ENCODE peak calls at places on chromosome 5, in ten cellular contexts. T is body of pancreas, K is stomach, Q is breast epithelium, C is tibial nerve, J is A549, Y is spleen, U is HCT116, A is GM12878, D is HepG2. F is an unnamed sample.

GRCh38 chr5:1188464-1188863 is 12.9 kb upstream of the SLC6A19 start:
- DNase-seq in Q (no peak), D (no peak), U (no peak), C (no peak), J (no peak), A (no peak), K (no peak), Y (no peak), T (peak), F (no peak)

GRCh38 chr5:24272735-24273134 is 372.0 kb downstream of the CDH10 start:
- DNase-seq in Y (no peak), C (no peak), K (no peak), T (no peak), A (no peak), D (no peak), Q (no peak), U (no peak), J (no peak), F (no peak)

GRCh38 chr5:95283761-95284511 is 958 bp downstream of the MCTP1 start:
- DNase-seq in Q (no peak), U (no peak), K (peak), Y (peak), T (peak), C (no peak), D (no peak), A (no peak), J (peak), F (no peak)

GRCh38 chr5:150176745-150177485 is 10.3 kb downstream of the CDX1 start:
- DNase-seq in C (no peak), Y (no peak), T (no peak), U (no peak), K (no peak), J (no peak), D (no peak), A (no peak), Q (no peak), F (no peak)

GRCh38 chr5:135493406-135494180 is 41.4 kb upstream of the TIFAB start:
- DNase-seq in Q (peak), A (no peak), U (peak), C (peak), J (peak), K (no peak), Y (no peak), T (no peak), D (no peak), F (no peak)

GRCh38 chr5:145680169-145680568 is 155.0 kb downstream of the PRELID2 start:
- DNase-seq in C (no peak), T (no peak), A (no peak), D (no peak), K (no peak), J (no peak), U (no peak), Q (no peak), Y (no peak), F (no peak)

GRCh38 chr5:134525687-134526482 is 415 bp downstream of the JADE2 start:
- DNase-seq in U (no peak), Q (peak), K (peak), A (no peak), D (peak), Y (peak), T (peak), C (peak), J (peak), F (peak)

GRCh38 chr5:109455598-109456096 is 45.9 kb upstream of the PJA2 start:
- DNase-seq in Q (peak), U (peak), C (peak), K (no peak), Y (no peak), T (peak), J (peak), D (peak), A (peak), F (peak)

GRCh38 chr5:133163839-133164238 is 112.0 kb downstream of the HSPA4 start:
- DNase-seq in U (no peak), K (no peak), A (no peak), Y (no peak), D (no peak), J (no peak), C (no peak), T (no peak), Q (no peak), F (no peak)

GRCh38 chr5:146794326-146795029 is 84.1 kb downstream of the PPP2R2B start:
- DNase-seq in U (no peak), J (no peak), Y (no peak), Q (no peak), K (no peak), D (no peak), T (no peak), A (no peak), C (no peak), F (no peak)

GRCh38 chr5:71816307-71816706 is 97.2 kb downstream of the CARTPT start:
- DNase-seq in T (no peak), A (no peak), Q (peak), C (no peak), Y (no peak), D (no peak), K (no peak), J (no peak), U (no peak), F (no peak)

GRCh38 chr5:84213861-84214260 is 170.8 kb downstream of the EDIL3 start:
- DNase-seq in T (no peak), C (no peak), D (no peak), A (no peak), Y (no peak), J (no peak), Q (no peak), K (no peak), U (no peak), F (no peak)

GRCh38 chr5:83562817-83563557 is 91.4 kb downstream of the VCAN start:
- DNase-seq in A (no peak), C (peak), Q (no peak), D (peak), J (no peak), K (no peak), U (no peak), T (no peak), Y (no peak), F (no peak)

GRCh38 chr5:80931423-80931822 is 28.7 kb upstream of the RASGRF2 start:
- DNase-seq in J (no peak), A (no peak), D (no peak), T (no peak), K (no peak), Q (no peak), Y (no peak), C (no peak), U (no peak), F (no peak)

DNA sequence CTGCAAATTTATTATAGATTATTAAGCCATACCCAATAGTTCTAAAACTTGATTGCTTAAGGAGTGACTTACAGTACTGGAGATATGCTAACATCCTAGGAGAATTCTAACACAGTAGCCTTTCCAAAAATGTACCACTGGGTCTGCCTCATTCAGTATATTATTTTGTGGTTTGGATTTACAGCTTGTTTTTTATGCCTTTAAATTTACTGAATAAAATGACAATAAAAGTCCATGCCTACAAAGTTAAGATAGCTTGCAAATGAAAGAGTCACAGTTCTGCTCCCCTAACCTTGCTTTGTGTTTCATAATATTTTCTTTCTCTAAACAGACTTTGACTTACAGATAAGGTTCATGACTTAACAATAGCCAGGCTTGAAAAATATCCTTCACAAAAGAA is 951.0 kb upstream of the NUDT12 start:
- DNase-seq in T (no peak), K (no peak), A (no peak), D (no peak), U (peak), Q (no peak), J (no peak), C (no peak), Y (no peak), F (no peak)
- H3K4me3 ChIP-seq in T (no peak), K (no peak), A (no peak), D (no peak), U (peak), Q (no peak), J (no peak), C (no peak), Y (no peak), F (no peak)

DNA sequence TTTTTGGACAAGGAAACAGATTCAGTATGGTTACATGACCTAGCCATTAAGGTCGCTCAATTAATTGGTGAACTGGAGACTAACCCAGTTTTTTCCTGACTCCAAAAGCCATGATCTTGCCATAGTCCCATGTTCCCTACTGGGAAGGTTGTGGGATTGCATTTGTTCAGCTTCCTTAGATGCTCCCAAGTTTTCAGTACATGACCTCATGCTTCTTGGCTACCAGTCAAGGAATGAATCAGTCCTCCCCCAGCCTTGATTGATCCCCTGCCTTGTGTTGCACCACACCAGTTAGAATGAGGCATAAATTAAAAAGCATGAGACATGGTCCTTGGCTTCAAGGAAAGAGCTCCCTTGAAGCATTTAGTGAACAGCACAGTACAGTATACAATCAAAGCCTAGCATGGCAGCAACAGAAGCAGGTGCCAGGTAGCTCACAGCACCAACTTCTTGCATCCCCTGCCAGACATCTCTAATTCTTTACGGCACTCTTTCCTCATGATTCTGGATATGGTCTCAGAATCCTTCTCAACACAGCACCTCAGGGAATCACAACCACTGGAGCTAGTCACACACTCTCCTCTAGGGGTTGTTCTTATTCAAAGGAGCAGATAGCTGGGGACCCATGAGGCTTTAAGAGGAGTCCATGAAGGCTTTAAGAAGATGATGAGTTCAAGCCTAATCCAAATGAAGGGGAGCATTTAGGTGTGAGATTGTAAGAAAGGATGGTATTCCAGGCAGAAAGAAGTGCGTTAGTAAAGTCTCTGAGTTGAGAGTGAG is 295.5 kb upstream of the CLINT1 start:
- DNase-seq in Q (peak), U (no peak), A (no peak), D (no peak), Y (no peak), T (peak), K (no peak), C (peak), J (peak), F (peak)
- TF ChIP-seq CTCF in Q (no peak), U (no peak), A (no peak), D (no peak), Y (no peak), T (no peak), K (peak), C (no peak), J (no peak), F (no peak)

GRCh38 chr5:14142856-14143508 is at the start of gene TRIO:
- DNase-seq in U (peak), C (peak), T (peak), Y (peak), J (peak), K (peak), D (peak), Q (peak), A (no peak), F (peak)

GRCh38 chr5:14143843-14144585 is 872 bp downstream of the TRIO start:
- DNase-seq in C (no peak), T (peak), A (no peak), K (peak), J (no peak), U (no peak), Y (peak), D (no peak), Q (peak), F (peak)

GRCh38 chr5:14143509-14143842 is 334 bp downstream of the TRIO start:
- DNase-seq in K (no peak), J (no peak), D (no peak), C (no peak), T (no peak), U (no peak), Y (no peak), Q (no peak), A (no peak), F (no peak)

GRCh38 chr5:14145356-14146334 is 2.5 kb downstream of the TRIO start:
- DNase-seq in D (no peak), Q (no peak), C (no peak), T (no peak), U (no peak), Y (no peak), A (no peak), K (no peak), J (no peak), F (no peak)

GRCh38 chr5:14144586-14145355 is 1.6 kb downstream of the TRIO start:
- DNase-seq in C (peak), T (peak), Y (peak), J (peak), A (peak), K (peak), U (peak), D (no peak), Q (peak), F (peak)
- TF ChIP-seq POLR2A in C (no peak), T (peak), Y (no peak), J (no peak), A (peak), K (no peak), U (no peak), D (no peak), Q (no peak), F (no peak)

GRCh38 chr5:131272365-131273123 is 8.7 kb downstream of the CDC42SE2 start:
- DNase-seq in Q (no peak), K (no peak), T (no peak), A (no peak), U (no peak), J (no peak), D (no peak), Y (no peak), C (no peak), F (no peak)
- H3K4me3 ChIP-seq in Q (no peak), K (no peak), T (no peak), A (peak), U (no peak), J (no peak), D (no peak), Y (no peak), C (no peak), F (no peak)

DNA sequence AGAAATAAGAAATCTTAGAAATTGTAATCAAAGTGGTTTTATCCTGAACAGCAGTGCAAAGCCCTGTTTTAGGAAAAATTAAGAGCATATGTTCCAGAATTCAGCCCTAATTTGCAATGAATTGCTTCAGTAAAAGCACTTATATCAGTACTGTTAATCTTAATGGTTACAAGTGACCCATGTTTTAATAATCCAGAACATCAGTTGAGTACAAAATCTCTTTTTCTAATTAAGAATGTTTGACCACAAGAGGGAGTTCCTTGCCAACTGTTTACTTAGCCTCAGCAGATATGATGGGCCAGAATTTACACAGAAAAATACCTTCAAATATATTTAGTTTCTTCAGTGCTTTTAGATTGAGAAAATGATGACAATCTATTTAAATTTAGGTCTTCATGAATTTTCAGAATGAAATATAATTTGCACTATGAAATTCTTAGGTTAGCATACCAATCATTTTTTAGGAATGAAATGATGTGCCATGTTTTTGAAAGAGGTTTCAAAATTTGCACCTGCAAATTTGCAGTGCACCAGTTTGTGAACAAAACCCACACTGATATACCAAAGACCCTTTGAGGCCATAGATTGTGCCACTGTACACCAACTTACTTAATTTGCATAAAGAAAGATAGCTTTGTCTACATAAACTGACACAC is 926.3 kb upstream of the ARRDC3 start:
- DNase-seq in Y (no peak), K (no peak), Q (no peak), J (peak), C (no peak), T (no peak), U (peak), D (peak), A (no peak), F (no peak)
- TF ChIP-seq CTCF in Y (no peak), K (no peak), Q (no peak), J (peak), C (peak), T (peak), U (peak), D (peak), A (peak), F (no peak)